ENCODE peak calls at places on chromosomes 12 and 14, in ten cellular contexts. K is GM13976, F is GM12865, G is upper lobe of right lung, H is PC-3, J is GM06990, E is AG04450, I is cardiac muscle cell, X is adrenal gland, W is mesothelial cell of epicardium. Y is an unnamed sample.

GRCh38 chr14:32711103-32711680 is 227.5 kb upstream of the NPAS3 start:
- DNase-seq in X (no peak), I (peak), E (no peak), K (peak), G (no peak), H (peak), W (no peak), J (no peak), F (peak), Y (peak)

GRCh38 chr12:65278576-65279386 is at the start of gene MSRB3:
- DNase-seq in I (peak), K (peak), F (peak), X (peak), W (peak), G (peak), H (peak), E (peak), J (peak), Y (peak)

GRCh38 chr12:105522166-105522825 is 191.8 kb downstream of the C12orf75 start:
- DNase-seq in F (no peak), J (no peak), W (no peak), H (peak), K (no peak), X (no peak), E (no peak), G (no peak), I (peak), Y (no peak)

GRCh38 chr12:110537605-110538409 is 35.7 kb downstream of the RAD9B start:
- DNase-seq in X (peak), F (no peak), I (no peak), W (no peak), H (no peak), J (no peak), K (no peak), G (peak), E (no peak), Y (no peak)

GRCh38 chr12:108605000-108605689 is 7.3 kb upstream of the TMEM119 start:
- DNase-seq in K (no peak), H (no peak), X (peak), E (no peak), G (no peak), W (no peak), I (no peak), J (no peak), F (no peak), Y (no peak)

GRCh38 chr14:96863327-96863985 is 66.3 kb downstream of the VRK1 start:
- DNase-seq in I (peak), W (no peak), J (no peak), G (no peak), K (no peak), F (no peak), X (no peak), E (no peak), H (no peak), Y (no peak)

GRCh38 chr12:115253049-115253448 is 569.1 kb upstream of the TBX3 start:
- DNase-seq in E (no peak), K (no peak), I (no peak), H (no peak), J (no peak), F (no peak), X (no peak), W (no peak), G (no peak), Y (no peak)

GRCh38 chr12:24425601-24425970 is 476.1 kb upstream of the SOX5 start:
- DNase-seq in F (no peak), H (no peak), K (no peak), J (no peak), E (peak), I (no peak), W (no peak), X (no peak), G (no peak), Y (no peak)

GRCh38 chr12:18476866-18477265 is 215.5 kb downstream of the PIK3C2G start:
- DNase-seq in X (no peak), K (no peak), G (no peak), H (no peak), J (no peak), W (no peak), F (no peak), E (no peak), I (no peak), Y (no peak)

GRCh38 chr14:33788116-33788515 is 162.8 kb downstream of the EGLN3 start:
- DNase-seq in X (no peak), E (no peak), F (no peak), W (no peak), J (no peak), G (no peak), H (no peak), K (no peak), I (no peak), Y (no peak)

GRCh38 chr14:73467377-73467776 is 9.0 kb upstream of the NUMB start:
- DNase-seq in H (no peak), G (peak), X (no peak), E (no peak), I (peak), K (no peak), W (no peak), J (no peak), F (no peak), Y (no peak)

GRCh38 chr14:76829650-76830421 is 3.6 kb downstream of the LRRC74A start:
- DNase-seq in K (no peak), E (no peak), F (no peak), J (no peak), H (no peak), W (no peak), I (peak), G (no peak), X (no peak), Y (peak)

GRCh38 chr14:104078031-104078455 is 7.5 kb upstream of the ASPG start:
- DNase-seq in H (peak), G (peak), K (peak), F (peak), W (peak), X (peak), J (peak), I (peak), E (peak), Y (peak)

GRCh38 chr12:2876431-2877046 is 435 bp downstream of the FOXM1 start:
- DNase-seq in K (peak), J (peak), H (peak), F (peak), G (no peak), E (no peak), I (peak), X (no peak), W (no peak), Y (no peak)

GRCh38 chr12:1668833-1669543 is 21.9 kb upstream of the ADIPOR2 start:
- DNase-seq in W (no peak), F (no peak), K (no peak), J (no peak), X (no peak), E (no peak), H (no peak), I (peak), G (peak), Y (no peak)

GRCh38 chr12:29710104-29710503 is 73.6 kb downstream of the TMTC1 start:
- DNase-seq in F (no peak), I (peak), J (no peak), E (no peak), K (no peak), G (no peak), W (no peak), H (no peak), X (no peak), Y (no peak)

GRCh38 chr12:94404854-94405253 is 54.8 kb downstream of the CEP83 start:
- DNase-seq in X (no peak), W (no peak), E (no peak), H (no peak), F (no peak), G (no peak), J (no peak), I (no peak), K (no peak), Y (no peak)

GRCh38 chr12:118371354-118372282 is 1.1 kb downstream of the TAOK3 start:
- DNase-seq in I (no peak), H (peak), F (no peak), W (peak), X (peak), J (peak), E (no peak), G (peak), K (peak), Y (no peak)

GRCh38 chr14:72792051-72792788 is 101.7 kb downstream of the DPF3 start:
- DNase-seq in X (peak), G (no peak), W (no peak), K (no peak), F (no peak), H (no peak), J (no peak), E (no peak), I (no peak), Y (no peak)

GRCh38 chr12:3694673-3695072 is 58.2 kb downstream of the CRACR2A start:
- DNase-seq in I (no peak), F (no peak), G (no peak), J (no peak), H (no peak), W (no peak), K (no peak), X (no peak), E (no peak), Y (no peak)

GRCh38 chr12:48000878-48001321 is 3.4 kb downstream of the COL2A1 start:
- DNase-seq in E (no peak), G (no peak), F (no peak), I (peak), K (no peak), X (peak), W (peak), J (no peak), H (peak), Y (no peak)

GRCh38 chr14:76806446-76806845 is 6.2 kb downstream of the ANGEL1 start:
- DNase-seq in W (no peak), I (no peak), F (no peak), K (no peak), J (no peak), X (no peak), E (no peak), G (no peak), H (no peak), Y (no peak)

GRCh38 chr14:92190768-92191167 is 69.0 kb downstream of the CPSF2 start:
- DNase-seq in X (no peak), E (no peak), J (no peak), K (no peak), I (no peak), G (no peak), F (no peak), H (no peak), W (no peak), Y (no peak)

GRCh38 chr14:26719514-26719913 is 121.7 kb upstream of the NOVA1 start:
- DNase-seq in E (no peak), I (peak), F (no peak), W (no peak), H (peak), J (no peak), K (no peak), X (no peak), G (no peak), Y (no peak)

GRCh38 chr14:76876076-76876475 is 49.9 kb downstream of the LRRC74A start:
- DNase-seq in F (peak), K (peak), G (no peak), W (peak), J (no peak), I (peak), E (peak), X (peak), H (peak), Y (peak)

GRCh38 chr12:94676011-94676709 is 25.8 kb upstream of the TMCC3 start:
- DNase-seq in W (no peak), G (peak), H (no peak), E (no peak), K (peak), X (peak), J (no peak), I (peak), F (peak), Y (peak)

GRCh38 chr12:19681007-19681406 is 241.7 kb downstream of the AEBP2 start:
- DNase-seq in G (no peak), I (no peak), J (no peak), E (no peak), H (no peak), K (no peak), F (no peak), X (no peak), W (no peak), Y (no peak)

GRCh38 chr12:63826002-63826585 is 18.4 kb upstream of the SRGAP1 start:
- DNase-seq in X (peak), J (no peak), H (peak), W (no peak), E (peak), I (peak), G (no peak), K (peak), F (peak), Y (no peak)

GRCh38 chr12:25286837-25287236 is 36.1 kb upstream of the KRAS start:
- DNase-seq in E (no peak), K (no peak), H (peak), I (no peak), F (no peak), J (no peak), X (no peak), W (no peak), G (no peak), Y (no peak)

GRCh38 chr12:94618995-94619695 is 31.2 kb downstream of the TMCC3 start:
- DNase-seq in J (no peak), E (peak), I (peak), X (no peak), K (no peak), H (peak), F (no peak), G (no peak), W (no peak), Y (no peak)

GRCh38 chr14:104421401-104421821 is 158.2 kb upstream of the C14orf180 start:
- DNase-seq in G (peak), E (no peak), W (no peak), H (no peak), X (no peak), I (no peak), K (no peak), J (no peak), F (no peak), Y (no peak)

GRCh38 chr12:48973992-48974673 is 2.6 kb upstream of the WNT10B start:
- DNase-seq in H (no peak), K (peak), F (no peak), G (peak), X (no peak), I (peak), W (peak), E (no peak), J (no peak), Y (peak)

GRCh38 chr12:19388131-19388549 is 51.2 kb upstream of the AEBP2 start:
- DNase-seq in J (no peak), K (no peak), X (no peak), F (no peak), H (no peak), I (peak), G (peak), W (no peak), E (no peak), Y (no peak)

GRCh38 chr14:38589747-38590350 is 334.0 kb upstream of the CLEC14A start:
- DNase-seq in J (no peak), W (no peak), X (no peak), I (no peak), E (no peak), K (no peak), G (no peak), F (no peak), H (no peak), Y (no peak)

GRCh38 chr12:19191563-19191962 is 62.0 kb downstream of the PLEKHA5 start:
- DNase-seq in I (no peak), X (no peak), J (no peak), W (no peak), K (no peak), E (no peak), F (no peak), G (no peak), H (no peak), Y (no peak)

GRCh38 chr12:58378038-58378437 is 436.7 kb downstream of the ATP23 start:
- DNase-seq in I (peak), G (no peak), K (no peak), X (no peak), F (no peak), W (no peak), E (no peak), J (no peak), H (no peak), Y (no peak)

GRCh38 chr14:99382071-99382640 is 98.5 kb downstream of the SETD3 start:
- DNase-seq in I (no peak), K (no peak), J (no peak), G (no peak), F (no peak), W (no peak), X (no peak), H (no peak), E (no peak), Y (no peak)

GRCh38 chr14:79134346-79134745 is 964.2 kb downstream of the NRXN3 start:
- DNase-seq in E (no peak), I (no peak), F (no peak), H (no peak), X (no peak), W (no peak), K (no peak), J (no peak), G (no peak), Y (no peak)

DNA sequence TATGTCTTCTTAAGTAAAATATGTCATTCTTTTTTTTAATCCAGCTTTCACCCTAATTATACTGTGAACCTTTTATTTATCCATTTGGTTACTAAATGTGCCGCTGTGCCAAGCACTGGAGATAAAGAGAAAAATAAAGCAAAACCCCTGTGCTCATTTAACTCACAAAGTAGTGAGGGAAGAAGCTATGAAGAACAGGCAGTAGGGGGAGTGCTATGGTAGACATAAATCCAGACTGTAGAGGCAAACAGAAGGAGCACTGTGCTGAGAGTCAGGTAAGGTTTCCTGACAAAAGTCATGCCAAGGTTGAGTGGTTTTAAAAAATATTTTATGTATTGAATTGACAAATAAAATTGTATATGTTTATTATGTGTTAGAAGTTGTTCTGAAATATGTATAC is 188.5 kb upstream of the SYT10 start:
- DNase-seq in H (peak), F (no peak), W (no peak), K (no peak), G (no peak), I (no peak), E (no peak), J (no peak), X (no peak), Y (no peak)
- TF ChIP-seq CTCF in H (peak), F (no peak), W (no peak), K (no peak), G (no peak), I (no peak), E (no peak), J (no peak), X (no peak), Y (no peak)

GRCh38 chr12:26704684-26705475 is 128.1 kb downstream of the ITPR2 start:
- DNase-seq in H (peak), W (no peak), X (peak), K (no peak), J (no peak), I (no peak), E (no peak), F (no peak), G (no peak), Y (no peak)
- TF ChIP-seq CTCF in H (no peak), W (no peak), X (no peak), K (no peak), J (no peak), I (no peak), E (no peak), F (no peak), G (no peak), Y (no peak)

GRCh38 chr12:14937689-14938088 is 648 bp downstream of the ERP27 start:
- DNase-seq in J (no peak), W (no peak), G (no peak), H (peak), I (no peak), F (peak), K (no peak), X (no peak), E (no peak), Y (no peak)
- TF ChIP-seq CTCF in J (peak), W (no peak), G (no peak), H (peak), I (no peak), F (peak), K (peak), X (no peak), E (peak), Y (no peak)

GRCh38 chr12:59839514-59839913 is 243.7 kb downstream of the SLC16A7 start:
- DNase-seq in J (no peak), W (no peak), E (no peak), F (no peak), I (peak), X (no peak), G (no peak), K (no peak), H (peak), Y (no peak)

GRCh38 chr12:59833408-59833807 is 237.6 kb downstream of the SLC16A7 start:
- DNase-seq in E (no peak), K (no peak), I (peak), G (no peak), J (no peak), F (no peak), X (no peak), H (no peak), W (no peak), Y (no peak)

GRCh38 chr12:59834659-59835474 is 239.0 kb downstream of the SLC16A7 start:
- DNase-seq in H (peak), K (peak), G (no peak), E (no peak), W (no peak), I (peak), X (no peak), F (peak), J (no peak), Y (peak)
- TF ChIP-seq CTCF in H (peak), K (peak), G (peak), E (peak), W (peak), I (peak), X (peak), F (peak), J (peak), Y (peak)

GRCh38 chr12:6963741-6964446 is 6.6 kb downstream of the PHB2 start:
- DNase-seq in K (no peak), F (no peak), W (no peak), J (no peak), X (peak), E (no peak), G (peak), H (no peak), I (no peak), Y (no peak)

GRCh38 chr12:6964605-6965025 is 5.8 kb downstream of the PHB2 start:
- DNase-seq in W (no peak), G (no peak), K (no peak), J (no peak), I (no peak), H (no peak), E (no peak), F (no peak), X (no peak), Y (no peak)

GRCh38 chr12:6962285-6963015 is 8.0 kb downstream of the PHB2 start:
- DNase-seq in W (no peak), J (no peak), H (no peak), X (peak), I (no peak), G (peak), E (no peak), F (no peak), K (no peak), Y (no peak)

GRCh38 chr12:6961695-6962284 is 8.7 kb downstream of the PHB2 start:
- DNase-seq in J (peak), I (peak), W (peak), E (no peak), K (peak), X (peak), F (peak), H (peak), G (peak), Y (no peak)

GRCh38 chr12:6963016-6963731 is 7.3 kb downstream of the PHB2 start:
- DNase-seq in H (no peak), K (peak), W (peak), I (no peak), X (peak), F (no peak), E (no peak), J (no peak), G (peak), Y (no peak)
- TF ChIP-seq CTCF in H (no peak), K (no peak), W (no peak), I (no peak), X (no peak), F (no peak), E (no peak), J (no peak), G (no peak), Y (no peak)